ENCODE peak calls at places on chromosomes 12 and 14, in ten cellular contexts. N, T, J, C, X, E, U, G, K and O are unnamed samples. For H3K4me1, the result is how much of the 10 kb centered on the place peaks cover.

GRCh38 chr12:6827982-6828670 is at the start of gene P3H3:
- DNase-seq in J (peak), E (peak), N (no peak), U (no peak), C (no peak), X (peak), K (peak), T (no peak), G (no peak), O (no peak)

GRCh38 chr14:81224222-81224621 is 3.5 kb upstream of the GTF2A1 start:
- DNase-seq in J (no peak), G (no peak), X (no peak), T (no peak), E (no peak), U (no peak), K (no peak), N (no peak), C (no peak), O (no peak)

GRCh38 chr12:100877776-100878175 is 83.2 kb downstream of the ANO4 start:
- DNase-seq in C (no peak), U (no peak), X (no peak), T (no peak), G (no peak), E (no peak), N (no peak), J (no peak), K (no peak), O (no peak)

GRCh38 chr12:51369581-51369980 is 21.6 kb downstream of the GALNT6 start:
- DNase-seq in T (no peak), G (no peak), K (no peak), C (no peak), J (no peak), N (no peak), E (no peak), U (no peak), X (no peak), O (no peak)

GRCh38 chr14:31968107-31968810 is 108.8 kb upstream of the ARHGAP5 start:
- DNase-seq in U (no peak), K (no peak), G (no peak), N (no peak), E (no peak), X (no peak), J (peak), T (no peak), C (no peak), O (no peak)

GRCh38 chr12:5438671-5439200 is 6.8 kb downstream of the NTF3 start:
- DNase-seq in C (no peak), J (no peak), X (no peak), G (no peak), N (no peak), T (no peak), E (no peak), U (no peak), K (no peak), O (no peak)

GRCh38 chr12:19316420-19316819 is 122.9 kb upstream of the AEBP2 start:
- DNase-seq in X (no peak), E (no peak), T (no peak), N (no peak), U (no peak), G (no peak), K (peak), C (no peak), J (no peak), O (no peak)

GRCh38 chr14:50344116-50344775 is 32.1 kb downstream of the DMAC2L start:
- DNase-seq in E (no peak), N (no peak), K (no peak), J (no peak), X (no peak), G (no peak), U (no peak), T (no peak), C (no peak), O (no peak)

GRCh38 chr12:82593901-82594396 is 92.8 kb upstream of the TMTC2 start:
- DNase-seq in X (no peak), U (no peak), K (no peak), T (no peak), J (no peak), C (no peak), E (no peak), N (no peak), G (no peak), O (no peak)

GRCh38 chr12:20646239-20646827 is 48.8 kb upstream of the SLCO1C1 start:
- DNase-seq in X (no peak), E (no peak), G (no peak), N (no peak), C (no peak), U (no peak), K (peak), J (peak), T (peak), O (no peak)

GRCh38 chr12:3315201-3315661 is 175.8 kb upstream of the PRMT8 start:
- DNase-seq in K (no peak), C (peak), J (no peak), U (peak), N (peak), E (peak), G (no peak), X (peak), T (peak), O (no peak)

GRCh38 chr12:38123566-38124246 is 192.9 kb upstream of the ALG10B start:
- DNase-seq in U (no peak), T (no peak), J (peak), E (no peak), C (no peak), N (no peak), X (no peak), K (no peak), G (no peak), O (no peak)

GRCh38 chr14:104694991-104695659 is 5.7 kb downstream of the INF2 start:
- DNase-seq in U (peak), N (peak), E (no peak), X (no peak), K (no peak), G (no peak), C (no peak), T (no peak), J (no peak), O (no peak)

GRCh38 chr12:110726708-110727369 is 15.9 kb downstream of the PPP1CC start:
- DNase-seq in G (no peak), N (no peak), K (no peak), U (no peak), T (no peak), C (no peak), X (no peak), J (no peak), E (no peak), O (no peak)

GRCh38 chr12:109878749-109879148 is 1.6 kb downstream of the GLTP start:
- DNase-seq in T (no peak), E (no peak), N (no peak), C (no peak), U (no peak), X (no peak), G (no peak), K (no peak), J (no peak), O (no peak)

GRCh38 chr12:20436367-20436766 is 68.0 kb downstream of the PDE3A start:
- DNase-seq in G (no peak), K (no peak), E (no peak), J (no peak), U (no peak), N (no peak), C (no peak), T (no peak), X (no peak), O (no peak)

GRCh38 chr12:93748672-93749403 is 71.7 kb downstream of the CRADD start:
- DNase-seq in G (no peak), C (no peak), K (no peak), X (no peak), J (no peak), N (no peak), T (no peak), U (no peak), E (no peak), O (no peak)

GRCh38 chr14:33602396-33602795 is 348.5 kb downstream of the EGLN3 start:
- DNase-seq in G (no peak), E (no peak), C (no peak), X (no peak), J (no peak), N (no peak), K (no peak), T (no peak), U (no peak), O (no peak)

GRCh38 chr12:44947163-44947562 is 71.0 kb upstream of the NELL2 start:
- DNase-seq in K (no peak), N (no peak), C (no peak), T (no peak), E (no peak), U (no peak), J (no peak), G (no peak), X (no peak), O (no peak)

GRCh38 chr12:41701943-41702601 is 442.6 kb downstream of the GXYLT1 start:
- DNase-seq in N (no peak), X (no peak), K (no peak), G (no peak), T (no peak), U (no peak), J (no peak), E (no peak), C (no peak), O (no peak)

GRCh38 chr12:38137716-38138115 is 178.9 kb upstream of the ALG10B start:
- DNase-seq in J (no peak), U (no peak), K (no peak), X (no peak), N (no peak), G (no peak), C (no peak), E (no peak), T (no peak), O (no peak)

GRCh38 chr12:10213168-10214130 is 772 bp downstream of the GABARAPL1 start:
- DNase-seq in G (no peak), T (peak), K (peak), N (peak), E (peak), X (peak), C (peak), U (peak), J (peak), O (peak)

GRCh38 chr12:6567112-6567680 is 895 bp downstream of the NOP2 start:
- DNase-seq in K (no peak), J (no peak), G (no peak), T (no peak), U (no peak), E (no peak), N (no peak), X (no peak), C (no peak), O (no peak)

GRCh38 chr12:14410841-14411569 is 45.5 kb downstream of the ATF7IP start:
- DNase-seq in G (no peak), U (no peak), N (no peak), J (no peak), T (no peak), E (no peak), K (no peak), C (no peak), X (no peak), O (no peak)

GRCh38 chr12:96046543-96047137 is 11.3 kb upstream of the LTA4H start:
- DNase-seq in X (no peak), N (no peak), K (no peak), E (no peak), T (no peak), J (no peak), U (no peak), C (no peak), G (no peak), O (no peak)

GRCh38 chr12:27460471-27460978 is 14.0 kb downstream of the SMCO2 start:
- DNase-seq in U (no peak), X (no peak), C (no peak), N (peak), K (peak), T (no peak), G (no peak), E (no peak), J (no peak), O (no peak)

GRCh38 chr12:19712041-19712440 is 272.7 kb downstream of the AEBP2 start:
- DNase-seq in J (no peak), E (no peak), T (no peak), N (no peak), K (peak), C (no peak), X (no peak), U (no peak), G (no peak), O (no peak)

GRCh38 chr12:108630481-108631207 is 3.0 kb downstream of the SELPLG start:
- DNase-seq in T (no peak), C (no peak), E (peak), U (no peak), J (no peak), G (no peak), K (no peak), N (no peak), X (no peak), O (no peak)

GRCh38 chr14:71661441-71661840 is 270.8 kb upstream of the RGS6 start:
- DNase-seq in T (no peak), X (no peak), K (no peak), G (no peak), E (no peak), U (no peak), C (no peak), J (no peak), N (no peak), O (no peak)

GRCh38 chr12:402127-402456 is 648 bp downstream of the CCDC77 start:
- DNase-seq in E (no peak), N (no peak), G (no peak), J (peak), X (no peak), C (no peak), K (peak), U (no peak), T (no peak), O (no peak)

GRCh38 chr12:80268924-80269749 is 169.8 kb downstream of the OTOGL start:
- DNase-seq in C (no peak), K (peak), G (no peak), E (no peak), X (no peak), N (no peak), T (no peak), J (no peak), U (no peak), O (no peak)

GRCh38 chr12:15699886-15700285 is 89.3 kb downstream of the EPS8 start:
- DNase-seq in U (no peak), T (no peak), J (no peak), G (no peak), E (no peak), C (no peak), X (no peak), K (no peak), N (no peak), O (no peak)

GRCh38 chr14:64337901-64338615 is 43.9 kb upstream of the ESR2 start:
- DNase-seq in K (peak), G (peak), N (peak), E (no peak), T (peak), C (no peak), U (peak), J (peak), X (peak), O (peak)

GRCh38 chr14:96906434-96906833 is 109.3 kb downstream of the VRK1 start:
- DNase-seq in K (no peak), G (no peak), U (no peak), N (no peak), J (no peak), E (no peak), X (no peak), C (no peak), T (no peak), O (no peak)

GRCh38 chr12:23139026-23139425 is 514.1 kb downstream of the ETNK1 start:
- DNase-seq in E (no peak), K (no peak), G (no peak), X (no peak), C (no peak), U (no peak), J (no peak), N (no peak), T (no peak), O (no peak)

GRCh38 chr12:106039646-106040404 is 98.9 kb downstream of the NUAK1 start:
- DNase-seq in N (no peak), K (no peak), X (no peak), G (no peak), E (no peak), T (no peak), J (no peak), C (no peak), U (no peak), O (no peak)

GRCh38 chr12:48104531-48104930 is 1.3 kb downstream of the SENP1 start:
- DNase-seq in J (no peak), T (no peak), E (no peak), N (no peak), K (no peak), U (no peak), G (no peak), C (no peak), X (no peak), O (no peak)

GRCh38 chr12:50224026-50224692 is 57.0 kb upstream of the CERS5 start:
- DNase-seq in U (peak), K (peak), X (no peak), T (no peak), N (peak), E (no peak), G (no peak), J (peak), C (no peak), O (peak)

GRCh38 chr14:101362529-101363260 is 198.6 kb upstream of the DIO3 start:
- DNase-seq in T (no peak), U (no peak), C (peak), J (no peak), X (no peak), G (no peak), K (no peak), E (no peak), N (no peak), O (peak)

GRCh38 chr14:101363880-101364391 is 197.4 kb upstream of the DIO3 start:
- DNase-seq in J (no peak), T (no peak), C (peak), U (no peak), N (no peak), E (peak), K (no peak), X (no peak), G (no peak), O (no peak)

GRCh38 chr14:101363261-101363555 is 198.1 kb upstream of the DIO3 start:
- DNase-seq in G (no peak), U (no peak), J (no peak), N (no peak), K (no peak), E (no peak), T (no peak), C (no peak), X (no peak), O (no peak)

GRCh38 chr14:101365329-101366158 is 195.8 kb upstream of the DIO3 start:
- DNase-seq in X (no peak), J (no peak), U (no peak), T (peak), C (peak), G (no peak), K (no peak), E (peak), N (no peak), O (peak)

DNA sequence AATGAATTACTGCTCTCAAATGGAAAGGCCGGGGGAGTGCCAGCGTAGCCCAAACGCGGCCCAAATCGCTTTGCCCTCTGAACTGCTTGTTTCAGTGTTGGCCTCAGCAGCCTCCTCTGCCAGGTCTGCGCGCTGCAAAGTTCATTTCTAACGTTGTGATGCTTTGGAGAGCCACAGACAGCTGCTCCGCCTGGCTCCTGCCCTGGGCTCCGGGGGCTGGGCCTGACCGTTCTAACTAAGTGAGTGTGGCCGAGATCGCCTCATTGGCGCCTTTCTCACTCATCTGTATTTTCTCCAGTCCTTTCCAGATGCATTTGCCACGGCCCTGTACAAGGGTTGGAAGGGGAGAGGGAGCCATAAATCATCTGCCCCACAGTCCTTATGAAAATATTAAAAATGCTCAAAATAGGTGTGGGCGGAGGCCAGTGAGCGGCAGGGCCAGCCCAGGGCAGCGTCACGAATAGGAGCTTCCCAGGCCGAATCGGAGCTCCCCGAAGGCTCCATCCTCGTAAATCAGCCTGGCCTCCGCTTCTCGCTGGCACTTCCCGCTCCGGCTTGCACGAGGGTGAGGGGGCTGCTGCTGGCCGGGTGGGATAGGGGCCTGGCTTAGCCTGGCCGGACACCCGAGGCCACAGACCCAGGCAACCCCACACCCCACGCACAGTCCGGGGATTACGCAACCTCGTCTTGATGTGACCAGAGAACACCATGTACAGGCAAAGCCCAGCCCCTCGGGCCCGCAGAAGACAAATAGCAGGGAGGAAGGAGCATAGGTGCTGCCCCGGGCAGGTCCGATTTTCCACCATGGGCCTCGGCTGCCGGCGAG is 196.6 kb upstream of the DIO3 start:
- DNase-seq in X (peak), C (peak), N (peak), U (no peak), K (no peak), J (no peak), E (peak), G (no peak), T (peak), O (no peak)
- TF ChIP-seq EP300 in X (no peak), C (peak), N (peak), U (peak), K (no peak), J (no peak), E (peak), G (no peak), T (peak), O (no peak)

DNA sequence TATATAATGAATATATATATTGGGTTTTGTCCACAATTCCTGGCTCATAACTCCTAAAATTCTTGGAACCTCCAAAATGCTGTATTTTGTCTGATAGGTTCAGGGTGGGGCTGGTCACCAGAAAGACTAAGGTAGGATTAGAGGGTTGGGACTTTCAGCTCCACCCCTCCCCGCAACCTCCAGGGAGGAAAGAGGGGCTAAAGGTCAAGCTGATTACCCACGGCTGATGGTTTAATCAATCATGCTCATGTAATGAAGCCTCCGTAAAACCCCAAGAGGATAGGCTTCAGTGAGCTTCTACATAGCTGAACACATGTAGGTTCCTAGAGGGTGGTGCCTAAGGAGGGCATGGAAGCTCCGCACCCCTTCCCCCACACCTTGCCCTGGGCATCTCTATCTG is 60.0 kb downstream of the DGLUCY start:
- DNase-seq in N (no peak), T (no peak), G (no peak), E (no peak), J (no peak), K (no peak), U (no peak), X (no peak), C (no peak), O (no peak)
- H3K4me1 ChIP-seq in N (under half), T (under half), G (under half), E (under half), J (under half), K (under half), U (under half), X (under half), C (under half), O (under half)

GRCh38 chr14:102516531-102517411 is 7.2 kb upstream of the ANKRD9 start:
- DNase-seq in C (peak), T (no peak), E (peak), J (peak), X (peak), U (peak), G (no peak), N (peak), K (peak), O (peak)
- TF ChIP-seq EP300 in C (no peak), T (no peak), E (no peak), J (no peak), X (no peak), U (no peak), G (no peak), N (no peak), K (no peak), O (no peak)

DNA sequence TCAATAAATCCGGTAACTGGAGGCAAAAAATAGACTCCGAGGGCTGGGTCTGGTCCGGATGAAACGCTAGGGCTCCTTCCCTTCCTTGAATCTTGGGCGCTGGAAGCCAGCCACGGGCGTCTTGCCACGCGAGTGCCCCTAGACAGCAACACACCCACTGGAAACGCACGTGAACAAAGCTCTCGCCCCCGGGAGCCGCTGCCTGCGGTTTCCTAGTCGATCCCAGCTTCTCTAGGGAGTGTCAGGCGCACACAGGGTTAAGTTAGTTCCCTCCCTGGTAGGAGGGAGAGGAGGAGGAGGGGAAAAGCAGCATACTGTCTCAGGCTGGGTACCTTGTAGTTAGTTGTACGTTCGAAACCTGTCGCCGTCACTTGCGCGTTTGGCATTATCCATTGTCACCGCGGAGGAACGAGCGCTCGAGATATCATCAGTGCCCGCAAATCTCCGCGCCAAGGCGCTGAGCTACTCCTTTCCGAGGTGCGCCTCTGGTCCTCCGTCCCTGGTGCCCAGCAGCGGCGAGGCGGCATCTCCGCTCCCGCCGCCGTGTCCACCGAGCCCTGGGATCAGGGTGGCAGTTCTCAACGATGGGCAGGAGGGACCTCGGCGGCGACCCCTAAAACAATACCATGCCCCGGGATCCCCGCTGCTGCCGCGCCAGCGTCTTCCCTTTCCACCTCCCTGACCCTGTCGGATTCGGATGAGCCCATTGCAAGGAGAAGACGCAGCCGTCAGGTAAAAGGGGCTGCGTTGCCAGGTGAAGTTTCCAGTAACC is at the start of gene FLRT2:
- DNase-seq in X (peak), C (peak), K (peak), N (no peak), U (peak), G (no peak), J (no peak), T (peak), E (peak), O (peak)
- H3K4me1 ChIP-seq in X (half or more), C (under half), K (under half), N (under half), U (under half), G (under half), J (under half), T (under half), E (under half), O (under half)

GRCh38 chr14:87940382-87940781 is 52.6 kb downstream of the GALC start:
- DNase-seq in C (no peak), E (no peak), J (no peak), N (no peak), G (no peak), T (no peak), U (no peak), X (no peak), K (no peak), O (no peak)
- TF ChIP-seq EP300 in C (no peak), E (no peak), J (no peak), N (no peak), G (no peak), T (no peak), U (no peak), X (no peak), K (no peak), O (no peak)